ENCODE peak calls at places on chromosomes 6 and 20, in ten cellular contexts. J is A549, P is heart left ventricle, R is tibial nerve, G is ovary, Z is IMR-90, O is esophagus squamous epithelium, V is transverse colon, B is stomach, K is thyroid gland. A is an unnamed sample. For H3K4me1, the result is how much of the 10 kb centered on the place peaks cover.

GRCh38 chr6:3231213-3232016 is 4.0 kb upstream of the TUBB2B start:
- DNase-seq in P (peak), Z (peak), J (peak), O (no peak), B (peak), G (peak), K (peak), V (peak), R (peak), A (peak)

GRCh38 chr6:145067430-145067829 is 667.9 kb downstream of the EPM2A start:
- DNase-seq in B (no peak), Z (peak), O (no peak), R (no peak), G (no peak), K (no peak), P (no peak), V (no peak), J (no peak), A (no peak)

GRCh38 chr6:157074969-157075368 is 248.3 kb downstream of the TMEM242 start:
- DNase-seq in Z (no peak), J (no peak), O (no peak), G (no peak), K (no peak), R (no peak), V (no peak), B (no peak), P (no peak), A (no peak)

GRCh38 chr6:132020138-132020551 is 69.0 kb upstream of the CCN2 start:
- DNase-seq in G (peak), K (no peak), P (peak), Z (peak), O (no peak), B (no peak), V (no peak), R (peak), J (no peak), A (peak)

GRCh38 chr6:132687306-132687705 is 26.5 kb downstream of the VNN1 start:
- DNase-seq in R (no peak), V (no peak), Z (peak), J (peak), P (no peak), K (no peak), G (no peak), B (no peak), O (no peak), A (no peak)

GRCh38 chr20:19970256-19970765 is 46.9 kb upstream of the NAA20 start:
- DNase-seq in O (no peak), V (no peak), G (no peak), K (no peak), B (no peak), P (no peak), Z (no peak), J (no peak), R (no peak), A (no peak)

GRCh38 chr6:21739241-21739640 is 145.7 kb downstream of the SOX4 start:
- DNase-seq in K (no peak), V (no peak), J (no peak), O (no peak), Z (no peak), P (no peak), B (no peak), R (no peak), G (no peak), A (no peak)

GRCh38 chr6:9467746-9468145 is 947.1 kb downstream of the TFAP2A start:
- DNase-seq in B (no peak), R (no peak), K (no peak), G (no peak), J (no peak), Z (peak), P (no peak), V (no peak), O (no peak), A (no peak)

GRCh38 chr6:107061125-107062020 is 33.4 kb downstream of the MTRES1 start:
- DNase-seq in R (no peak), G (no peak), P (no peak), O (no peak), Z (peak), K (peak), B (no peak), V (no peak), J (no peak), A (no peak)

GRCh38 chr20:11734431-11734830 is 183.3 kb upstream of the BTBD3 start:
- DNase-seq in P (no peak), J (no peak), R (no peak), K (no peak), G (no peak), B (no peak), O (no peak), Z (no peak), V (no peak), A (no peak)

GRCh38 chr6:7691675-7692452 is 34.0 kb upstream of the BMP6 start:
- DNase-seq in B (no peak), P (no peak), Z (peak), J (peak), R (no peak), O (no peak), V (peak), K (no peak), G (no peak), A (no peak)

GRCh38 chr20:63783970-63784369 is 44.4 kb downstream of the SLC2A4RG start:
- DNase-seq in P (no peak), Z (no peak), J (no peak), O (no peak), K (no peak), B (no peak), V (no peak), R (no peak), G (no peak), A (no peak)

GRCh38 chr20:56630506-56631317 is 1.6 kb downstream of the TFAP2C start:
- DNase-seq in V (no peak), K (peak), J (no peak), O (no peak), R (no peak), Z (no peak), B (no peak), G (no peak), P (no peak), A (peak)

GRCh38 chr6:36309212-36309611 is 27.5 kb downstream of the BNIP5 start:
- DNase-seq in J (no peak), G (no peak), Z (no peak), P (no peak), K (no peak), B (no peak), R (no peak), O (no peak), V (no peak), A (peak)

GRCh38 chr20:52219441-52219840 is 27.9 kb upstream of the ZFP64 start:
- DNase-seq in P (no peak), J (no peak), K (no peak), V (no peak), B (peak), R (no peak), G (no peak), Z (peak), O (no peak), A (no peak)

GRCh38 chr6:148193063-148193680 is 149.5 kb upstream of the SASH1 start:
- DNase-seq in K (peak), J (no peak), O (no peak), R (no peak), G (no peak), B (peak), Z (no peak), V (peak), P (no peak), A (no peak)

GRCh38 chr6:160348209-160348551 is at the start of gene SLC22A3:
- DNase-seq in R (no peak), V (peak), J (no peak), Z (no peak), G (peak), B (peak), P (peak), O (no peak), K (peak), A (peak)

GRCh38 chr20:47792021-47792618 is 6.8 kb upstream of the SULF2 start:
- DNase-seq in G (peak), P (peak), V (peak), J (no peak), O (no peak), K (peak), B (no peak), R (peak), Z (peak), A (peak)

GRCh38 chr20:6095409-6095808 is 27.4 kb downstream of the FERMT1 start:
- DNase-seq in R (no peak), K (no peak), O (no peak), B (no peak), G (no peak), P (no peak), Z (no peak), V (no peak), J (no peak), A (no peak)

GRCh38 chr20:57329608-57330221 is at the start of gene SPO11:
- DNase-seq in R (no peak), O (no peak), V (no peak), P (no peak), Z (no peak), G (no peak), J (no peak), K (no peak), B (no peak), A (peak)

GRCh38 chr6:42367353-42368011 is 84.2 kb downstream of the TRERF1 start:
- DNase-seq in B (no peak), R (no peak), O (no peak), Z (peak), K (no peak), G (no peak), P (no peak), J (no peak), V (peak), A (no peak)

GRCh38 chr6:30075094-30075986 is at the start of gene RNF39:
- DNase-seq in O (no peak), G (peak), B (no peak), R (no peak), K (no peak), P (no peak), J (no peak), Z (no peak), V (peak), A (peak)

GRCh38 chr6:130997061-130997753 is 65.8 kb downstream of the EPB41L2 start:
- DNase-seq in O (no peak), R (no peak), P (no peak), G (no peak), B (no peak), Z (peak), V (no peak), J (no peak), K (no peak), A (no peak)

GRCh38 chr20:1319051-1319450 is 9.9 kb downstream of the SDCBP2 start:
- DNase-seq in B (no peak), O (no peak), V (no peak), R (no peak), G (no peak), P (no peak), K (no peak), J (no peak), Z (peak), A (no peak)

GRCh38 chr6:166253277-166254229 is 54.6 kb downstream of the PRR18 start:
- DNase-seq in J (no peak), O (no peak), P (peak), Z (no peak), K (peak), V (peak), R (no peak), G (no peak), B (no peak), A (no peak)

GRCh38 chr6:134317471-134318131 is at the start of gene SGK1:
- DNase-seq in B (no peak), J (no peak), R (peak), O (no peak), V (no peak), G (peak), P (peak), Z (peak), K (peak), A (peak)

GRCh38 chr6:164826831-164827468 is 482.5 kb downstream of the C6orf118 start:
- DNase-seq in R (no peak), O (no peak), P (no peak), G (no peak), B (no peak), Z (no peak), J (no peak), K (no peak), V (no peak), A (no peak)

GRCh38 chr6:148379966-148380653 is 37.5 kb downstream of the SASH1 start:
- DNase-seq in V (no peak), R (no peak), Z (no peak), G (no peak), B (no peak), P (no peak), K (no peak), J (no peak), O (no peak), A (no peak)

GRCh38 chr6:1190361-1190760 is 121.5 kb upstream of the FOXQ1 start:
- DNase-seq in P (no peak), B (no peak), K (peak), R (no peak), O (no peak), V (no peak), G (no peak), J (peak), Z (peak), A (no peak)

GRCh38 chr20:15977026-15977425 is 596.2 kb downstream of the KIF16B start:
- DNase-seq in P (no peak), V (no peak), J (no peak), O (no peak), G (no peak), Z (no peak), K (no peak), B (no peak), R (no peak), A (no peak)

GRCh38 chr6:27388293-27389197 is at the start of gene ZNF391:
- DNase-seq in O (no peak), Z (peak), K (peak), V (peak), R (peak), B (peak), J (peak), P (peak), G (peak), A (peak)

GRCh38 chr6:150373260-150373701 is 4.5 kb downstream of the IYD start:
- DNase-seq in P (peak), R (peak), J (no peak), O (no peak), G (no peak), K (peak), Z (no peak), B (no peak), V (no peak), A (no peak)

GRCh38 chr6:148109732-148110131 is 232.9 kb upstream of the SASH1 start:
- DNase-seq in V (no peak), Z (no peak), O (no peak), B (no peak), J (no peak), G (no peak), K (peak), P (no peak), R (no peak), A (no peak)

GRCh38 chr20:51756653-51757052 is 11.5 kb downstream of the ATP9A start:
- DNase-seq in P (no peak), K (no peak), V (no peak), Z (no peak), J (no peak), B (no peak), O (no peak), G (no peak), R (no peak), A (no peak)

GRCh38 chr6:144343736-144344428 is 58.7 kb downstream of the UTRN start:
- DNase-seq in O (no peak), R (no peak), V (peak), Z (no peak), K (no peak), B (peak), G (no peak), J (no peak), P (peak), A (no peak)

GRCh38 chr6:93423542-93423941 is 4.2 kb upstream of the EPHA7 start:
- DNase-seq in V (peak), J (no peak), O (no peak), G (peak), R (peak), Z (no peak), P (peak), K (peak), B (no peak), A (peak)

GRCh38 chr6:14130431-14131075 is 13.0 kb downstream of the CD83 start:
- DNase-seq in R (no peak), K (no peak), J (no peak), O (no peak), B (no peak), Z (peak), V (no peak), G (no peak), P (no peak), A (no peak)
- TF ChIP-seq POLR2A in R (no peak), K (no peak), J (no peak), O (no peak), B (no peak), Z (no peak), V (no peak), G (no peak), P (no peak), A (no peak)

GRCh38 chr20:50111829-50112495 is 988 bp downstream of the UBE2V1 start:
- DNase-seq in O (no peak), G (no peak), V (no peak), P (no peak), Z (no peak), J (no peak), R (no peak), K (no peak), B (no peak), A (no peak)
- H3K4me1 ChIP-seq in O (half or more), G (under half), V (half or more), P (half or more), Z (under half), J (half or more), R (half or more), K (half or more), B (half or more), A (under half)

GRCh38 chr20:62501801-62502495 is 26.2 kb upstream of the GATA5 start:
- DNase-seq in O (no peak), R (no peak), K (no peak), V (no peak), B (no peak), Z (peak), J (no peak), G (no peak), P (no peak), A (no peak)
- TF ChIP-seq POLR2A in O (no peak), R (no peak), K (no peak), V (no peak), B (no peak), Z (no peak), J (no peak), G (no peak), P (no peak), A (no peak)

GRCh38 chr6:138507977-138508675 is 8.8 kb upstream of the NHSL1 start:
- DNase-seq in G (no peak), V (peak), B (peak), R (no peak), K (no peak), O (no peak), P (no peak), Z (no peak), J (no peak), A (no peak)
- H3K4me1 ChIP-seq in G (under half), V (under half), B (under half), R (under half), K (under half), O (under half), P (under half), Z (under half), J (under half), A (under half)

GRCh38 chr6:137877113-137877512 is 10.1 kb downstream of the TNFAIP3 start:
- DNase-seq in V (no peak), P (no peak), Z (no peak), B (no peak), K (no peak), R (no peak), J (no peak), G (no peak), O (no peak), A (no peak)

GRCh38 chr6:137878810-137879285 is 11.8 kb downstream of the TNFAIP3 start:
- DNase-seq in Z (no peak), J (no peak), G (no peak), K (peak), B (no peak), P (peak), R (no peak), V (no peak), O (no peak), A (no peak)

GRCh38 chr6:137876547-137876946 is 9.5 kb downstream of the TNFAIP3 start:
- DNase-seq in K (no peak), B (no peak), J (no peak), Z (no peak), V (no peak), G (no peak), P (no peak), O (no peak), R (no peak), A (no peak)

GRCh38 chr6:137879301-137879700 is 12.2 kb downstream of the TNFAIP3 start:
- DNase-seq in P (no peak), G (no peak), Z (no peak), B (no peak), O (no peak), J (no peak), V (no peak), K (no peak), R (no peak), A (no peak)

DNA sequence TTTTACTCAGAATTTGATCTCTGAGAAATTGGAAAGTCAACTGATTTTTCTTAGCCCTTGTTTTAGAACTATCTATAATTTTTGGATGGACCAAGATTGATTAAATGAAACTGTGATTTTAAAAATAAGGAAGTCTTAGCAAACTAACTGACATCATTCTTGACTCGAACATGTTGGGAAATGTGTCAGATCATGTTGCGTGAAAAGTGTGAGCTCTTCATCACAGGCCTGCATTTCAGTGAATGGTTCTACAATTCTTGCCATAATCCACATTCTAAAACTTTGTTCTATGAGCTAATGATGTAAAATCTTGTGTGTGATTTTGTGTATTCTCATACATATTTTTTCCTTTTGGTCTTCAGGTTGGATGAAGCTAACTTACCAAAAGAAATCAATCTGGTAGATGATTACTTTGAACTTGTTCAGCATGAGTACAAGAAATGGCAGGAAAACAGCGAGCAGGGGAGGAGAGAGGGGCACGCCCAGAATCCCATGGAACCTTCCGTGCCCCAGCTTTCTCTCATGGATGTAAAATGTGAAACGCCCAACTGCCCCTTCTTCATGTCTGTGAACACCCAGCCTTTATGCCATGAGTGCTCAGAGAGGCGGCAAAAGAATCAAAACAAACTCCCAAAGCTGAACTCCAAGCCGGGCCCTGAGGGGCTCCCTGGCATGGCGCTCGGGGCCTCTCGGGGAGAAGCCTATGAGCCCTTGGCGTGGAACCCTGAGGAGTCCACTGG is 11.2 kb downstream of the TNFAIP3 start:
- DNase-seq in G (no peak), B (no peak), K (no peak), J (no peak), R (no peak), O (no peak), Z (no peak), V (no peak), P (no peak), A (no peak)
- TF ChIP-seq POLR2A in G (no peak), B (no peak), K (no peak), J (no peak), R (no peak), O (no peak), Z (no peak), V (no peak), P (no peak), A (no peak)

GRCh38 chr6:155163616-155164015 is 100.2 kb upstream of the CLDN20 start:
- DNase-seq in P (no peak), O (no peak), R (no peak), Z (no peak), K (no peak), J (no peak), B (no peak), V (no peak), G (no peak), A (no peak)
- H3K4me1 ChIP-seq in P (under half), O (under half), R (under half), Z (under half), K (under half), J (under half), B (under half), V (under half), G (under half), A (under half)